ENCODE peak calls at places on chromosome 2, in nine cellular contexts. R is C1 segment of cervical spinal cord, Y is cardiac septum, Z is NCI-H748 treated with DMSO at 0.1 percent for 48 hours, H is cerebellar cortex, W is germinal center, L is AG09319, J is GM12891, B is AG08396. U is an unnamed sample.

GRCh38 chr2:85723707-85724360 is 29.7 kb downstream of the GNLY start:
- DNase-seq in R (no peak), Y (no peak), Z (no peak), H (no peak), W (no peak), L (no peak), J (no peak), B (peak; percentile 55), U (no peak)

GRCh38 chr2:68993660-68994059 is 19.2 kb downstream of the GKN1 start:
- DNase-seq in R (no peak), Y (no peak), Z (peak; percentile 18), H (no peak), W (no peak), L (no peak), J (no peak), B (no peak), U (peak; percentile 78)

GRCh38 chr2:43707255-43707654 is 31.0 kb upstream of the C1GALT1C1L start:
- DNase-seq in R (no peak), Y (no peak), Z (no peak), H (peak; percentile 6), W (no peak), L (peak; percentile 24), J (no peak), B (peak; percentile 66), U (no peak)

GRCh38 chr2:127185093-127185492 is 35.0 kb downstream of the CYP27C1 start:
- DNase-seq in R (no peak), Y (peak; percentile 39), Z (no peak), H (no peak), W (no peak), L (no peak), J (no peak), B (no peak), U (no peak)

GRCh38 chr2:225072444-225072843 is 30.2 kb upstream of the DOCK10 start:
- DNase-seq in R (no peak), Y (no peak), Z (no peak), H (no peak), W (no peak), L (no peak), J (no peak), B (no peak), U (no peak)

GRCh38 chr2:197799072-197799471 is 5.3 kb upstream of the PLCL1 start:
- DNase-seq in R (no peak), Y (no peak), Z (no peak), H (no peak), W (no peak), L (no peak), J (no peak), B (no peak), U (no peak)

GRCh38 chr2:160908157-160908556 is 252.1 kb upstream of the TANK start:
- DNase-seq in R (no peak), Y (no peak), Z (no peak), H (no peak), W (no peak), L (no peak), J (no peak), B (no peak), U (no peak)

GRCh38 chr2:83565231-83566025 is 893.7 kb downstream of the SUCLG1 start:
- DNase-seq in R (no peak), Y (no peak), Z (no peak), H (no peak), W (no peak), L (no peak), J (no peak), B (no peak), U (no peak)

GRCh38 chr2:157837851-157838441 is 38.2 kb downstream of the ACVR1 start:
- DNase-seq in R (no peak), Y (no peak), Z (peak; percentile 23), H (no peak), W (no peak), L (no peak), J (no peak), B (no peak), U (no peak)

GRCh38 chr2:199452200-199452990 is 5.3 kb downstream of the SATB2 start:
- DNase-seq in R (no peak), Y (no peak), Z (no peak), H (no peak), W (no peak), L (no peak), J (no peak), B (no peak), U (no peak)

GRCh38 chr2:20135631-20136050 is 84.2 kb upstream of the LAPTM4A start:
- DNase-seq in R (no peak), Y (peak; percentile 75), Z (no peak), H (peak; percentile 27), W (peak; percentile 65), L (peak; percentile 35), J (peak; percentile 71), B (peak; percentile 77), U (no peak)

GRCh38 chr2:200267350-200267749 is 39.1 kb upstream of the SPATS2L start:
- DNase-seq in R (no peak), Y (no peak), Z (no peak), H (no peak), W (no peak), L (no peak), J (no peak), B (no peak), U (no peak)

GRCh38 chr2:8437949-8438400 is 243.9 kb upstream of the ID2 start:
- DNase-seq in R (no peak), Y (no peak), Z (no peak), H (no peak), W (no peak), L (no peak), J (no peak), B (no peak), U (no peak)

GRCh38 chr2:203894262-203894661 is 26.7 kb downstream of the CTLA4 start:
- DNase-seq in R (no peak), Y (no peak), Z (no peak), H (no peak), W (no peak), L (no peak), J (no peak), B (no peak), U (no peak)

GRCh38 chr2:10415640-10416039 is 32.5 kb downstream of the ODC1 start:
- DNase-seq in R (no peak), Y (no peak), Z (no peak), H (no peak), W (no peak), L (no peak), J (no peak), B (no peak), U (no peak)